ENCODE peak calls at places on chromosomes 3 and 15, in five cellular contexts. L, H, W, T and R are unnamed samples.

GRCh38 chr3:12060139-12060831 is 56.1 kb downstream of the SYN2 start:
- DNase-seq in L (no peak), H (no peak), W (no peak), T (no peak), R (no peak)

GRCh38 chr3:128971421-128971820 is 22.5 kb downstream of the CFAP92 start:
- DNase-seq in L (no peak), H (peak; percentile 15), W (no peak), T (no peak), R (no peak)

GRCh38 chr3:12239301-12239700 is 49.6 kb upstream of the PPARG start:
- DNase-seq in L (no peak), H (no peak), W (no peak), T (no peak), R (no peak)

GRCh38 chr15:78676424-78677110 is 35.6 kb upstream of the CHRNB4 start:
- DNase-seq in L (no peak), H (no peak), W (no peak), T (no peak), R (no peak)

GRCh38 chr3:10213156-10213792 is 35.0 kb upstream of the TATDN2 start:
- DNase-seq in L (no peak), H (peak; percentile 61), W (no peak), T (no peak), R (no peak)

GRCh38 chr3:146161725-146162047 is 702 bp upstream of the PLOD2 start:
- DNase-seq in L (no peak), H (peak; percentile 77), W (no peak), T (no peak), R (no peak)

GRCh38 chr3:35335703-35336102 is 303.6 kb upstream of the ARPP21 start:
- DNase-seq in L (no peak), H (peak; percentile 5), W (no peak), T (no peak), R (no peak)

GRCh38 chr3:127210654-127210943 is 17.7 kb downstream of the PRR23E start:
- DNase-seq in L (no peak), H (no peak), W (no peak), T (no peak), R (no peak)

GRCh38 chr3:55333041-55333440 is 154.1 kb downstream of the WNT5A start:
- DNase-seq in L (no peak), H (peak; percentile 28), W (peak; percentile 49), T (no peak), R (no peak)

GRCh38 chr3:128787256-128788253 is 61.6 kb downstream of the RAB7A start:
- DNase-seq in L (no peak), H (peak; percentile 30), W (peak; percentile 84), T (no peak), R (no peak)

GRCh38 chr15:31235298-31236183 is 91.1 kb upstream of the KLF13 start:
- DNase-seq in L (no peak), H (no peak), W (no peak), T (peak; percentile 41), R (no peak)

GRCh38 chr3:23728651-23729117 is 77.1 kb upstream of the UBE2E1 start:
- DNase-seq in L (no peak), H (no peak), W (peak; percentile 44), T (no peak), R (no peak)

GRCh38 chr15:80694624-80695098 is 449 bp upstream of the ABHD17C start:
- DNase-seq in L (no peak), H (no peak), W (peak; percentile 51), T (no peak), R (no peak)

GRCh38 chr3:46663611-46664135 is 29.8 kb downstream of the ALS2CL start:
- DNase-seq in L (no peak), H (no peak), W (no peak), T (no peak), R (no peak)

GRCh38 chr3:184725176-184725575 is 13.3 kb upstream of the MAGEF1 start:
- DNase-seq in L (no peak), H (no peak), W (no peak), T (no peak), R (no peak)

GRCh38 chr3:56620371-56620770 is 62.7 kb downstream of the TASOR start:
- DNase-seq in L (no peak), H (no peak), W (no peak), T (no peak), R (no peak)

GRCh38 chr15:38253448-38253847 is 812 bp downstream of the SPRED1 start:
- DNase-seq in L (no peak), H (peak; percentile 80), W (peak; percentile 80), T (no peak), R (no peak)

GRCh38 chr3:142647856-142648255 is 51.7 kb downstream of the PLS1 start:
- DNase-seq in L (no peak), H (peak; percentile 58), W (peak; percentile 10), T (no peak), R (no peak)

GRCh38 chr3:157065201-157065600 is 94.7 kb downstream of the CCNL1 start:
- DNase-seq in L (no peak), H (no peak), W (no peak), T (no peak), R (no peak)